ENCODE peak calls at places on chromosomes 5 and 9, in seven cellular contexts. One of them, this sample, is unnamed.

GRCh38 chr9:32161720-32162119 is 222.7 kb upstream of the ACO1 start:
- DNase-seq in T1000: no peak
- DNase-seq in occipital lobe: no peak
- DNase-seq in EL: no peak
- DNase-seq in naive thymus-derived CD8-positive, alpha-beta T cell: no peak
- DNase-seq in AG04450: no peak
- DNase-seq in Right ventricle myocardium superior: no peak
- DNase-seq in this sample: no peak

GRCh38 chr9:21078702-21079101 is 960 bp upstream of the IFNB1 start:
- DNase-seq in T1000: no peak
- DNase-seq in occipital lobe: no peak
- DNase-seq in EL: no peak
- DNase-seq in naive thymus-derived CD8-positive, alpha-beta T cell: no peak
- DNase-seq in AG04450: no peak
- DNase-seq in Right ventricle myocardium superior: no peak
- DNase-seq in this sample: no peak

GRCh38 chr5:54905246-54905770 is 80.1 kb downstream of the ESM1 start:
- DNase-seq in T1000: no peak
- DNase-seq in occipital lobe: no peak
- DNase-seq in EL: peak
- DNase-seq in naive thymus-derived CD8-positive, alpha-beta T cell: no peak
- DNase-seq in AG04450: no peak
- DNase-seq in Right ventricle myocardium superior: no peak
- DNase-seq in this sample: no peak

GRCh38 chr5:143481697-143482531 is 78.4 kb upstream of the NR3C1 start:
- DNase-seq in T1000: no peak
- DNase-seq in occipital lobe: no peak
- DNase-seq in EL: no peak
- DNase-seq in naive thymus-derived CD8-positive, alpha-beta T cell: no peak
- DNase-seq in AG04450: no peak
- DNase-seq in Right ventricle myocardium superior: no peak
- DNase-seq in this sample: no peak

GRCh38 chr9:137453643-137454081 is 5.5 kb downstream of the NSMF start:
- DNase-seq in T1000: peak
- DNase-seq in occipital lobe: no peak
- DNase-seq in EL: peak
- DNase-seq in naive thymus-derived CD8-positive, alpha-beta T cell: peak
- DNase-seq in AG04450: peak
- DNase-seq in Right ventricle myocardium superior: peak
- DNase-seq in this sample: peak

GRCh38 chr9:71368157-71368556 is 246.7 kb upstream of the TRPM3 start:
- DNase-seq in T1000: no peak
- DNase-seq in occipital lobe: no peak
- DNase-seq in EL: no peak
- DNase-seq in naive thymus-derived CD8-positive, alpha-beta T cell: no peak
- DNase-seq in AG04450: no peak
- DNase-seq in Right ventricle myocardium superior: no peak
- DNase-seq in this sample: no peak

GRCh38 chr5:172440486-172440885 is 13.8 kb downstream of the SH3PXD2B start:
- DNase-seq in T1000: no peak
- DNase-seq in occipital lobe: no peak
- DNase-seq in EL: no peak
- DNase-seq in naive thymus-derived CD8-positive, alpha-beta T cell: no peak
- DNase-seq in AG04450: no peak
- DNase-seq in Right ventricle myocardium superior: no peak
- DNase-seq in this sample: no peak

GRCh38 chr5:140310434-140310833 is 7.5 kb upstream of the PFDN1 start:
- DNase-seq in T1000: no peak
- DNase-seq in occipital lobe: no peak
- DNase-seq in EL: no peak
- DNase-seq in naive thymus-derived CD8-positive, alpha-beta T cell: no peak
- DNase-seq in AG04450: no peak
- DNase-seq in Right ventricle myocardium superior: no peak
- DNase-seq in this sample: no peak

GRCh38 chr5:174511711-174512253 is 212.6 kb upstream of the MSX2 start:
- DNase-seq in T1000: no peak
- DNase-seq in occipital lobe: no peak
- DNase-seq in EL: no peak
- DNase-seq in naive thymus-derived CD8-positive, alpha-beta T cell: no peak
- DNase-seq in AG04450: no peak
- DNase-seq in Right ventricle myocardium superior: no peak
- DNase-seq in this sample: no peak

GRCh38 chr5:149376711-149377447 is 2.2 kb downstream of the IL17B start:
- DNase-seq in T1000: no peak
- DNase-seq in occipital lobe: no peak
- DNase-seq in EL: no peak
- DNase-seq in naive thymus-derived CD8-positive, alpha-beta T cell: no peak
- DNase-seq in AG04450: no peak
- DNase-seq in Right ventricle myocardium superior: no peak
- DNase-seq in this sample: no peak

GRCh38 chr5:59575648-59576290 is 317.8 kb downstream of the PDE4D start:
- DNase-seq in T1000: no peak
- DNase-seq in occipital lobe: no peak
- DNase-seq in EL: no peak
- DNase-seq in naive thymus-derived CD8-positive, alpha-beta T cell: no peak
- DNase-seq in AG04450: no peak
- DNase-seq in Right ventricle myocardium superior: no peak
- DNase-seq in this sample: no peak

GRCh38 chr5:176810687-176811501 is 535 bp downstream of the UNC5A start:
- DNase-seq in T1000: no peak
- DNase-seq in occipital lobe: peak
- DNase-seq in EL: peak
- DNase-seq in naive thymus-derived CD8-positive, alpha-beta T cell: no peak
- DNase-seq in AG04450: no peak
- DNase-seq in Right ventricle myocardium superior: no peak
- DNase-seq in this sample: no peak

GRCh38 chr5:60701317-60701988 is 1.5 kb upstream of the DEPDC1B start:
- DNase-seq in T1000: no peak
- DNase-seq in occipital lobe: no peak
- DNase-seq in EL: no peak
- DNase-seq in naive thymus-derived CD8-positive, alpha-beta T cell: no peak
- DNase-seq in AG04450: no peak
- DNase-seq in Right ventricle myocardium superior: no peak
- DNase-seq in this sample: no peak

GRCh38 chr5:87300744-87301143 is 33.1 kb downstream of the RASA1 start:
- DNase-seq in T1000: peak
- DNase-seq in occipital lobe: no peak
- DNase-seq in EL: peak
- DNase-seq in naive thymus-derived CD8-positive, alpha-beta T cell: no peak
- DNase-seq in AG04450: peak
- DNase-seq in Right ventricle myocardium superior: no peak
- DNase-seq in this sample: no peak

GRCh38 chr9:95032580-95033298 is 284.8 kb downstream of the FANCC start:
- DNase-seq in T1000: no peak
- DNase-seq in occipital lobe: no peak
- DNase-seq in EL: no peak
- DNase-seq in naive thymus-derived CD8-positive, alpha-beta T cell: no peak
- DNase-seq in AG04450: no peak
- DNase-seq in Right ventricle myocardium superior: no peak
- DNase-seq in this sample: no peak

GRCh38 chr5:14915291-14915976 is 43.9 kb upstream of the ANKH start:
- DNase-seq in T1000: no peak
- DNase-seq in occipital lobe: no peak
- DNase-seq in EL: no peak
- DNase-seq in naive thymus-derived CD8-positive, alpha-beta T cell: no peak
- DNase-seq in AG04450: no peak
- DNase-seq in Right ventricle myocardium superior: no peak
- DNase-seq in this sample: no peak

GRCh38 chr9:125521462-125522327 is 185.3 kb downstream of the MAPKAP1 start:
- DNase-seq in T1000: peak
- DNase-seq in occipital lobe: no peak
- DNase-seq in EL: peak
- DNase-seq in naive thymus-derived CD8-positive, alpha-beta T cell: peak
- DNase-seq in AG04450: peak
- DNase-seq in Right ventricle myocardium superior: no peak
- DNase-seq in this sample: no peak

GRCh38 chr5:181184845-181185216 is 20.2 kb downstream of the TRIM7 start:
- DNase-seq in T1000: no peak
- DNase-seq in occipital lobe: no peak
- DNase-seq in EL: no peak
- DNase-seq in naive thymus-derived CD8-positive, alpha-beta T cell: no peak
- DNase-seq in AG04450: no peak
- DNase-seq in Right ventricle myocardium superior: no peak
- DNase-seq in this sample: no peak

GRCh38 chr9:137406876-137407589 is 15.9 kb downstream of the EXD3 start:
- DNase-seq in T1000: no peak
- DNase-seq in occipital lobe: peak
- DNase-seq in EL: peak
- DNase-seq in naive thymus-derived CD8-positive, alpha-beta T cell: peak
- DNase-seq in AG04450: no peak
- DNase-seq in Right ventricle myocardium superior: peak
- DNase-seq in this sample: peak

GRCh38 chr5:53319306-53319705 is 161.1 kb upstream of the FST start:
- DNase-seq in T1000: no peak
- DNase-seq in occipital lobe: no peak
- DNase-seq in EL: no peak
- DNase-seq in naive thymus-derived CD8-positive, alpha-beta T cell: no peak
- DNase-seq in AG04450: no peak
- DNase-seq in Right ventricle myocardium superior: no peak
- DNase-seq in this sample: no peak

GRCh38 chr9:95409650-95410426 is 92.3 kb upstream of the FANCC start:
- DNase-seq in T1000: peak
- DNase-seq in occipital lobe: no peak
- DNase-seq in EL: peak
- DNase-seq in naive thymus-derived CD8-positive, alpha-beta T cell: no peak
- DNase-seq in AG04450: peak
- DNase-seq in Right ventricle myocardium superior: no peak
- DNase-seq in this sample: peak

GRCh38 chr5:141883184-141883947 is 5.2 kb upstream of the PCDH1 start:
- DNase-seq in T1000: no peak
- DNase-seq in occipital lobe: peak
- DNase-seq in EL: peak
- DNase-seq in naive thymus-derived CD8-positive, alpha-beta T cell: no peak
- DNase-seq in AG04450: no peak
- DNase-seq in Right ventricle myocardium superior: peak
- DNase-seq in this sample: no peak

GRCh38 chr5:75052461-75053285 is at the start of gene GCNT4:
- DNase-seq in T1000: peak
- DNase-seq in occipital lobe: no peak
- DNase-seq in EL: peak
- DNase-seq in naive thymus-derived CD8-positive, alpha-beta T cell: peak
- DNase-seq in AG04450: no peak
- DNase-seq in Right ventricle myocardium superior: peak
- DNase-seq in this sample: peak

GRCh38 chr5:80864706-80865435 is 95.3 kb upstream of the RASGRF2 start:
- DNase-seq in T1000: no peak
- DNase-seq in occipital lobe: no peak
- DNase-seq in EL: no peak
- DNase-seq in naive thymus-derived CD8-positive, alpha-beta T cell: no peak
- DNase-seq in AG04450: no peak
- DNase-seq in Right ventricle myocardium superior: no peak
- DNase-seq in this sample: no peak

GRCh38 chr9:72362680-72363139 is 2.3 kb downstream of the ZFAND5 start:
- DNase-seq in T1000: no peak
- DNase-seq in occipital lobe: peak
- DNase-seq in EL: peak
- DNase-seq in naive thymus-derived CD8-positive, alpha-beta T cell: peak
- DNase-seq in AG04450: no peak
- DNase-seq in Right ventricle myocardium superior: peak
- DNase-seq in this sample: peak

GRCh38 chr5:35679351-35679750 is 61.7 kb downstream of the SPEF2 start:
- DNase-seq in T1000: no peak
- DNase-seq in occipital lobe: no peak
- DNase-seq in EL: no peak
- DNase-seq in naive thymus-derived CD8-positive, alpha-beta T cell: no peak
- DNase-seq in AG04450: no peak
- DNase-seq in Right ventricle myocardium superior: no peak
- DNase-seq in this sample: no peak

GRCh38 chr5:122761115-122761514 is 13.8 kb upstream of the SNX2 start:
- DNase-seq in T1000: no peak
- DNase-seq in occipital lobe: no peak
- DNase-seq in EL: no peak
- DNase-seq in naive thymus-derived CD8-positive, alpha-beta T cell: no peak
- DNase-seq in AG04450: no peak
- DNase-seq in Right ventricle myocardium superior: no peak
- DNase-seq in this sample: no peak

GRCh38 chr9:128208943-128209695 is 5.9 kb downstream of the DNM1 start:
- DNase-seq in T1000: no peak
- DNase-seq in occipital lobe: no peak
- DNase-seq in EL: no peak
- DNase-seq in naive thymus-derived CD8-positive, alpha-beta T cell: no peak
- DNase-seq in AG04450: no peak
- DNase-seq in Right ventricle myocardium superior: no peak
- DNase-seq in this sample: no peak

GRCh38 chr9:98356953-98357352 is 101.5 kb upstream of the TBC1D2 start:
- DNase-seq in T1000: no peak
- DNase-seq in occipital lobe: no peak
- DNase-seq in EL: peak
- DNase-seq in naive thymus-derived CD8-positive, alpha-beta T cell: no peak
- DNase-seq in AG04450: peak
- DNase-seq in Right ventricle myocardium superior: no peak
- DNase-seq in this sample: no peak

GRCh38 chr5:164207646-164208045 is 702.2 kb downstream of the MAT2B start:
- DNase-seq in T1000: no peak
- DNase-seq in occipital lobe: no peak
- DNase-seq in EL: no peak
- DNase-seq in naive thymus-derived CD8-positive, alpha-beta T cell: no peak
- DNase-seq in AG04450: no peak
- DNase-seq in Right ventricle myocardium superior: no peak
- DNase-seq in this sample: no peak

GRCh38 chr9:121557581-121558422 is 58.2 kb upstream of the GGTA1 start:
- DNase-seq in T1000: peak
- DNase-seq in occipital lobe: peak
- DNase-seq in EL: peak
- DNase-seq in naive thymus-derived CD8-positive, alpha-beta T cell: no peak
- DNase-seq in AG04450: peak
- DNase-seq in Right ventricle myocardium superior: peak
- DNase-seq in this sample: no peak

GRCh38 chr5:90399251-90399650 is 10.3 kb downstream of the CETN3 start:
- DNase-seq in T1000: no peak
- DNase-seq in occipital lobe: no peak
- DNase-seq in EL: peak
- DNase-seq in naive thymus-derived CD8-positive, alpha-beta T cell: no peak
- DNase-seq in AG04450: no peak
- DNase-seq in Right ventricle myocardium superior: no peak
- DNase-seq in this sample: no peak

GRCh38 chr5:100901851-100902341 is 1.2 kb downstream of the ST8SIA4 start:
- DNase-seq in T1000: no peak
- DNase-seq in occipital lobe: peak
- DNase-seq in EL: no peak
- DNase-seq in naive thymus-derived CD8-positive, alpha-beta T cell: peak
- DNase-seq in AG04450: no peak
- DNase-seq in Right ventricle myocardium superior: peak
- DNase-seq in this sample: no peak

GRCh38 chr5:83955916-83956315 is 235.3 kb upstream of the HAPLN1 start:
- DNase-seq in T1000: no peak
- DNase-seq in occipital lobe: no peak
- DNase-seq in EL: peak
- DNase-seq in naive thymus-derived CD8-positive, alpha-beta T cell: no peak
- DNase-seq in AG04450: peak
- DNase-seq in Right ventricle myocardium superior: no peak
- DNase-seq in this sample: no peak

GRCh38 chr5:18113724-18114123 is 479.5 kb downstream of the TAF11L14 start:
- DNase-seq in T1000: no peak
- DNase-seq in occipital lobe: no peak
- DNase-seq in EL: no peak
- DNase-seq in naive thymus-derived CD8-positive, alpha-beta T cell: no peak
- DNase-seq in AG04450: no peak
- DNase-seq in Right ventricle myocardium superior: no peak
- DNase-seq in this sample: no peak

GRCh38 chr5:73797142-73797530 is 171.1 kb downstream of the ARHGEF28 start:
- DNase-seq in T1000: no peak
- DNase-seq in occipital lobe: no peak
- DNase-seq in EL: no peak
- DNase-seq in naive thymus-derived CD8-positive, alpha-beta T cell: no peak
- DNase-seq in AG04450: no peak
- DNase-seq in Right ventricle myocardium superior: no peak
- DNase-seq in this sample: no peak

GRCh38 chr5:151072234-151073025 is 8.4 kb downstream of the TNIP1 start:
- DNase-seq in T1000: no peak
- DNase-seq in occipital lobe: no peak
- DNase-seq in EL: peak
- DNase-seq in naive thymus-derived CD8-positive, alpha-beta T cell: no peak
- DNase-seq in AG04450: no peak
- DNase-seq in Right ventricle myocardium superior: no peak
- DNase-seq in this sample: no peak

GRCh38 chr5:133428072-133428660 is 184.2 kb downstream of the FSTL4 start:
- DNase-seq in T1000: no peak
- DNase-seq in occipital lobe: no peak
- DNase-seq in EL: no peak
- DNase-seq in naive thymus-derived CD8-positive, alpha-beta T cell: no peak
- DNase-seq in AG04450: no peak
- DNase-seq in Right ventricle myocardium superior: no peak
- DNase-seq in this sample: no peak